ENCODE peak calls at places on chromosome 17, in eight cellular contexts. A is AG04449, I is fibroblast of villous mesenchyme, Q is BJ, K is cardiac muscle cell, B is mammary epithelial cell, D is AG10803, X is ascending aorta. T is an unnamed sample.

GRCh38 chr17:55266051-55266957 is 1.5 kb downstream of the HLF start:
- DNase-seq in D (no peak), A (no peak), K (no peak), B (no peak), X (no peak), Q (no peak), I (no peak), T (no peak)

GRCh38 chr17:43900858-43901754 is 6.2 kb downstream of the MPP2 start:
- DNase-seq in B (no peak), I (no peak), D (no peak), Q (no peak), K (no peak), X (no peak), A (no peak), T (no peak)

GRCh38 chr17:5800646-5801045 is 216.3 kb upstream of the NLRP1 start:
- DNase-seq in D (no peak), K (no peak), X (no peak), I (no peak), A (no peak), Q (no peak), B (no peak), T (no peak)

GRCh38 chr17:6661464-6661848 is 9.9 kb downstream of the C17orf100 start:
- DNase-seq in A (no peak), B (no peak), X (no peak), D (no peak), I (no peak), K (no peak), Q (no peak), T (no peak)

GRCh38 chr17:2965621-2966275 is 97.7 kb downstream of the OR1D5 start:
- DNase-seq in X (no peak), Q (no peak), B (peak), D (peak), A (no peak), I (peak), K (peak), T (no peak)

GRCh38 chr17:80791758-80792284 is 199.8 kb upstream of the CHMP6 start:
- DNase-seq in D (peak), K (peak), X (peak), Q (peak), I (peak), B (peak), A (peak), T (peak)

GRCh38 chr17:37824534-37825485 is 80.0 kb upstream of the HNF1B start:
- DNase-seq in K (peak), A (no peak), D (peak), X (no peak), I (peak), B (peak), Q (peak), T (peak)

GRCh38 chr17:42779942-42780815 is at the start of gene WNK4:
- DNase-seq in Q (no peak), X (no peak), B (no peak), K (peak), A (no peak), I (peak), D (peak), T (no peak)

GRCh38 chr17:75927286-75927922 is 13.4 kb downstream of the FBF1 start:
- DNase-seq in Q (no peak), A (no peak), I (peak), K (peak), B (peak), X (no peak), D (peak), T (no peak)

GRCh38 chr17:33892677-33893076 is 362.4 kb upstream of the CCL2 start:
- DNase-seq in X (no peak), B (no peak), D (no peak), K (no peak), Q (no peak), A (no peak), I (no peak), T (no peak)

GRCh38 chr17:43873091-43873490 is 26.1 kb downstream of the CD300LG start:
- DNase-seq in X (no peak), K (no peak), A (no peak), I (no peak), Q (no peak), B (no peak), D (no peak), T (no peak)

GRCh38 chr17:57257911-57258885 is 1.9 kb downstream of the MSI2 start:
- DNase-seq in B (no peak), I (no peak), A (no peak), D (no peak), K (peak), X (no peak), Q (no peak), T (no peak)

GRCh38 chr17:75645889-75646625 is 12.8 kb downstream of the SMIM5 start:
- DNase-seq in B (no peak), A (no peak), I (no peak), X (peak), Q (no peak), D (no peak), K (no peak), T (no peak)

GRCh38 chr17:65220732-65221131 is 83.6 kb downstream of the RGS9 start:
- DNase-seq in D (peak), I (no peak), K (no peak), Q (no peak), A (no peak), X (no peak), B (peak), T (no peak)

GRCh38 chr17:76843703-76844484 is 24.3 kb upstream of the MGAT5B start:
- DNase-seq in I (no peak), B (no peak), D (no peak), X (no peak), Q (no peak), K (peak), A (no peak), T (no peak)

GRCh38 chr17:31743767-31744166 is 115.3 kb downstream of the COPRS start:
- DNase-seq in K (peak), A (no peak), D (peak), X (no peak), Q (no peak), I (peak), B (no peak), T (no peak)

GRCh38 chr17:18877104-18877503 is 19.2 kb downstream of the PRPSAP2 start:
- DNase-seq in X (no peak), B (peak), K (peak), Q (no peak), I (peak), A (no peak), D (peak), T (no peak)

GRCh38 chr17:4326112-4326511 is 40.4 kb downstream of the UBE2G1 start:
- DNase-seq in A (no peak), K (no peak), I (no peak), D (no peak), B (no peak), X (no peak), Q (no peak), T (no peak)

GRCh38 chr17:3667366-3668278 is 756 bp downstream of the TAX1BP3 start:
- DNase-seq in Q (peak), B (peak), X (peak), A (peak), D (peak), I (peak), K (peak), T (peak)

GRCh38 chr17:64491995-64492394 is 4.9 kb downstream of the POLG2 start:
- DNase-seq in X (no peak), A (no peak), D (peak), K (no peak), I (peak), B (peak), Q (no peak), T (no peak)

GRCh38 chr17:73782231-73782630 is 138.0 kb upstream of the SDK2 start:
- DNase-seq in D (no peak), B (no peak), X (no peak), I (no peak), A (no peak), K (no peak), Q (no peak), T (no peak)

GRCh38 chr17:42009170-42009569 is 8.1 kb downstream of the DNAJC7 start:
- DNase-seq in D (no peak), X (no peak), I (no peak), Q (no peak), B (no peak), K (no peak), A (no peak), T (no peak)

DNA sequence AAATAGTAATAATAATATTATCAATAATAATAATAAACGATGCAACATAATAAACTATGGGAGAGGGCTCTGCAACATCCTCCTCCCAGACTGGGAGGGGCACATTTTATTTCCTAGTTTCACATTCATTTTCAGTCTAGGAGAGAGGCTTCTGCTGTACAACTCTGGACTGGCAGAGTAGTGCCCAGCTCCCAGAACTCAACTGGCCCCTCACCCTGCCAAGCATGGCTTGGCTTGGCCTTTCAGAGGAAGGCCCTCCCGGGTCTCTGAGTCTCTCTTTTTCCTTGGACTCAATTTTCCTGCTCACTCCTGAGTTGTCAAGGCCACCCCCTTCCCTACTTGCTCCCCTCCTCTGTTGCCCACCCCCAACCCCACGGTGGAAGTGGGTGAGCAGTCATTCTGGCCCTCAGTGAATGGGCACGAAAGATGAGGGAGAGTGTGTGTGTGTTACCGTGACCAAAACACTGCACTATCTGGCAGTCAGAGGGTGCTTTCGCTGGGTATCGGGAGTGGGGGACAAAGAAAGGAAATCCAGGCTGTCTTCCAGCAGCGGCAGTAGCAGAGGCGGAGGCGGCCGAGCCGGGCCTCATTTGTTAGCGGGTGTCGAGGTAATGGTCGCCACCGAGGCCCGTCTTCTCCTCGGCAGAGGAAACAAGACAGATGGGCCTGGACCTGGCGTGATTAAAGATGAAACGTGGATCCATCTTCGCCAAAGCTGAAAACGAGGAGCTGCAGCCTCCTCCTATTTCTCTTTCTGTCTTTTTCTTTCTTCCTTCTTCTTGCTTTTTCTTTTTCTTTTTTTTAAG is 2.3 kb downstream of the HOXB4 start:
- DNase-seq in K (no peak), Q (no peak), X (no peak), I (no peak), B (peak), A (no peak), D (peak), T (no peak)
- H3K4me3 ChIP-seq in K (peak), Q (no peak), X (peak), I (no peak), B (no peak), A (peak), D (peak), T (peak)

GRCh38 chr17:82418001-82418986 is at the start of the genes HEXD and OGFOD3:
- DNase-seq in I (peak), A (no peak), X (no peak), K (peak), Q (no peak), D (peak), B (peak), T (peak)

GRCh38 chr17:82416264-82416663 is 1.9 kb upstream of the HEXD start:
- DNase-seq in I (no peak), D (no peak), X (no peak), A (no peak), K (no peak), B (no peak), Q (no peak), T (no peak)

GRCh38 chr17:82416771-82417170 is 1.4 kb upstream of the HEXD start:
- DNase-seq in Q (no peak), B (no peak), A (no peak), I (no peak), K (no peak), D (no peak), X (no peak), T (no peak)

GRCh38 chr17:82415786-82416185 is 2.4 kb upstream of the HEXD start:
- DNase-seq in K (no peak), I (no peak), X (no peak), A (no peak), Q (no peak), B (no peak), D (no peak), T (no peak)

DNA sequence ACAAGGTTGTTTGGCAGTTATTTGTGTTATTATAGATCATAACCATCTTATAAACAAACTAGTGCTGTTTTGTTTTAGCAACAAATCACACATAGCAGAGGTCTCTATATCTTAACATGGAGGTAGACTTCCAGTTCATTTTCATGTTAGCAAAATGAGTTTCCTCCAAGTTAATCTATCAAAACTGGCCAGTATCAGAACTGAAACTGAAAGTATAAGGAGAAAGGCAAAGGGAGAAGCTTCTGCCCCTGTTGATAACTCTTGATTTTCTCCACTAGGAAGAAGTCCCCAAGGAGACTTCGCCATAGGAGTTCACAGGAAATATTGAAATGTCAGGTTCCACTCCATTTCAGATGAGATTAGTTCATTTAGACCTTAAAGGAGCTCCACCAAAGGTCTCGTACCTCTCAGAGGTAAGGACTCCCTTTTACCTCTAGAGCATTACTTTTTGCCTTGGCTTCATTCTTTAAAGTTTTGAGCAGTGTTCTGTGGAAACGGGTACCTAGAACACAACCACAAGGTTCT is 1.1 kb upstream of the OGFOD3 start:
- DNase-seq in B (no peak), D (no peak), I (peak), A (no peak), X (no peak), Q (no peak), K (no peak), T (no peak)
- H3K4me3 ChIP-seq in B (peak), D (peak), I (peak), A (peak), X (peak), Q (peak), K (no peak), T (peak)

DNA sequence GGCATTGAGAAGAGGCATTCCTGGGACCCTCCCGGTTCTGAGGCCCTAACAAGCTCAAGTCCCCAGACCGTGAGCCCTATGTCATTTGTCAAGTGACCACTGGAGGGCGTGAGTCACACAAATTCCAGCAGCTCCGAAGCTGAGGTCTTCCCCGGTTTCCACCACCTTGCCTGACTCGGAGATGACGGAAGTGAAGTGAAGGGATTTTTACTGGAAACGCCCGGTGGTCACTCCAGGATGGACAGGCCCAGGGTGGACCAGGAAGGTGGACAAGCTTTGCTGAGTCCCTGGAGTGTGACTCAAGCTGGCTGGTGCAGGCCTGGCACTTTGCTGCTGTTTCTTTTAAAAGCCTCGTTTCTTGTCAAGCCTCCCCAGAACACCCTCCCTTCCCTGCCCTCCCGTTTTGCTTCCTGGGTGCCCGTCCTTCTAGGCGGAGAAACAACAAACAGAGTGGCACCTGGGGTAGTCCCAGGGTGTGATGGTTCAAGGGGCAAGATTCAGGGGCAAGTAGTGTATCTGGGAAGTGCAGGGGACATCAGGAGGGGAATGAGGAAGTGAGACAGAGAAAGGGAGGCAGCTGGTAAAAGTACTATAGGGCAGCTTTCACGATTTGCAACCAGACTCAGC is 5.3 kb upstream of the NOS2 start:
- DNase-seq in A (peak), I (peak), B (peak), D (peak), K (peak), X (peak), Q (peak), T (peak)
- H3K4me3 ChIP-seq in A (peak), I (peak), B (peak), D (peak), K (no peak), X (peak), Q (peak), T (no peak)

GRCh38 chr17:35063514-35064223 is at the start of gene RFFL:
- DNase-seq in Q (peak), K (peak), X (peak), D (peak), A (peak), I (peak), B (peak), T (peak)
- H3K4me3 ChIP-seq in Q (no peak), K (no peak), X (peak), D (peak), A (peak), I (peak), B (no peak), T (no peak)